ENCODE peak calls at places on chromosomes 7 and 10, in four cellular contexts. N is GM23248, C is neural progenitor cell, E is SK-N-SH. B is an unnamed sample.

GRCh38 chr10:76667307-76668012 is 970.1 kb downstream of the KCNMA1 start:
- DNase-seq in N (no peak), E (no peak), C (no peak), B (no peak)

GRCh38 chr10:124259139-124259825 is 159.4 kb downstream of the OAT start:
- DNase-seq in N (no peak), E (peak), C (peak), B (peak)

GRCh38 chr10:48450233-48450810 is 143.8 kb downstream of the MAPK8 start:
- DNase-seq in N (no peak), E (no peak), C (no peak), B (no peak)

GRCh38 chr10:90862908-90863514 is 5.2 kb upstream of the HTR7 start:
- DNase-seq in E (peak), N (peak), C (peak), B (peak)

GRCh38 chr7:923108-924041 is 31.1 kb downstream of the ADAP1 start:
- DNase-seq in N (peak), C (no peak), E (no peak), B (no peak)

GRCh38 chr7:115593111-115593510 is 437.5 kb downstream of the TFEC start:
- DNase-seq in N (no peak), E (no peak), C (no peak), B (no peak)

GRCh38 chr10:5596611-5597341 is 69.6 kb downstream of the ASB13 start:
- DNase-seq in N (peak), E (no peak), C (no peak), B (no peak)

GRCh38 chr7:39979406-39980073 is 29.5 kb downstream of the CDK13 start:
- DNase-seq in C (no peak), N (no peak), E (no peak), B (no peak)

GRCh38 chr7:19964198-19964597 is 190.8 kb upstream of the TMEM196 start:
- DNase-seq in E (no peak), N (peak), C (no peak), B (no peak)

GRCh38 chr7:137454169-137455166 is 110.9 kb upstream of the PTN start:
- DNase-seq in C (peak), N (peak), E (peak), B (peak)

GRCh38 chr7:23247602-23248335 is 1.2 kb downstream of the GPNMB start:
- DNase-seq in C (peak), E (no peak), N (peak), B (peak)

GRCh38 chr7:12031638-12032037 is 179.5 kb upstream of the TMEM106B start:
- DNase-seq in N (peak), C (no peak), E (no peak), B (peak)

GRCh38 chr10:106181491-106181890 is 983.0 kb downstream of the SORCS1 start:
- DNase-seq in N (peak), C (no peak), E (no peak), B (no peak)

GRCh38 chr10:97759157-97759980 is 12.4 kb downstream of the SFRP5 start:
- DNase-seq in E (peak), N (peak), C (peak), B (peak)

GRCh38 chr10:1715821-1716220 is 21.5 kb downstream of the ADARB2 start:
- DNase-seq in C (peak), E (no peak), N (no peak), B (peak)

GRCh38 chr7:92695308-92696261 is 105.4 kb upstream of the FAM133B start:
- DNase-seq in N (peak), C (peak), E (no peak), B (peak)

GRCh38 chr10:113594673-113595072 is 41.8 kb downstream of the HABP2 start:
- DNase-seq in E (no peak), C (peak), N (no peak), B (no peak)

GRCh38 chr10:111785921-111786320 is 397.6 kb downstream of the GPAM start:
- DNase-seq in N (no peak), C (no peak), E (no peak), B (no peak)

GRCh38 chr10:103231047-103231551 is 14.6 kb upstream of the RPEL1 start:
- DNase-seq in C (peak), N (peak), E (no peak), B (peak)

GRCh38 chr10:33288127-33288526 is 46.3 kb downstream of the NRP1 start:
- DNase-seq in C (no peak), N (no peak), E (no peak), B (no peak)

GRCh38 chr7:6653101-6653995 is 16.2 kb downstream of the ZNF316 start:
- DNase-seq in E (peak), C (no peak), N (no peak), B (no peak)

GRCh38 chr7:27359737-27360136 is 117.1 kb downstream of the EVX1 start:
- DNase-seq in E (no peak), N (no peak), C (no peak), B (no peak)

GRCh38 chr7:77393261-77393660 is 22.9 kb downstream of the GSAP start:
- DNase-seq in C (no peak), N (peak), E (no peak), B (no peak)

GRCh38 chr10:394061-394438 is 258.8 kb downstream of the ZMYND11 start:
- DNase-seq in C (peak), E (no peak), N (no peak), B (no peak)

GRCh38 chr10:47239211-47239610 is 60.8 kb upstream of the GDF10 start:
- DNase-seq in E (no peak), C (no peak), N (no peak), B (no peak)

GRCh38 chr7:129227646-129228578 is 3.1 kb downstream of the AHCYL2 start:
- DNase-seq in C (no peak), N (no peak), E (no peak), B (no peak)

GRCh38 chr7:73749931-73750776 is 11.6 kb upstream of the ABHD11 start:
- DNase-seq in C (no peak), E (no peak), N (no peak), B (no peak)

GRCh38 chr7:102064361-102065025 is 222.2 kb upstream of the SH2B2 start:
- DNase-seq in E (peak), C (no peak), N (peak), B (no peak)

GRCh38 chr7:50142421-50143113 is 49.5 kb upstream of the ZPBP start:
- DNase-seq in N (peak), E (no peak), C (peak), B (peak)

GRCh38 chr7:120404042-120404441 is 131.1 kb downstream of the KCND2 start:
- DNase-seq in N (peak), E (no peak), C (no peak), B (no peak)

GRCh38 chr7:949021-949934 is 5.2 kb downstream of the ADAP1 start:
- DNase-seq in E (peak), N (no peak), C (no peak), B (no peak)

GRCh38 chr10:33005322-33006282 is 47.6 kb upstream of the ITGB1 start:
- DNase-seq in N (peak), C (peak), E (peak), B (peak)

GRCh38 chr10:129937351-129937751 is 26.7 kb downstream of the EBF3 start:
- DNase-seq in N (no peak), E (no peak), C (no peak), B (no peak)

GRCh38 chr7:75565129-75565528 is 73.0 kb downstream of the SPDYE5 start:
- DNase-seq in C (no peak), N (peak), E (peak), B (peak)

GRCh38 chr7:24304494-24305095 is 20.6 kb downstream of the NPY start:
- DNase-seq in C (no peak), N (no peak), E (no peak), B (no peak)

DNA sequence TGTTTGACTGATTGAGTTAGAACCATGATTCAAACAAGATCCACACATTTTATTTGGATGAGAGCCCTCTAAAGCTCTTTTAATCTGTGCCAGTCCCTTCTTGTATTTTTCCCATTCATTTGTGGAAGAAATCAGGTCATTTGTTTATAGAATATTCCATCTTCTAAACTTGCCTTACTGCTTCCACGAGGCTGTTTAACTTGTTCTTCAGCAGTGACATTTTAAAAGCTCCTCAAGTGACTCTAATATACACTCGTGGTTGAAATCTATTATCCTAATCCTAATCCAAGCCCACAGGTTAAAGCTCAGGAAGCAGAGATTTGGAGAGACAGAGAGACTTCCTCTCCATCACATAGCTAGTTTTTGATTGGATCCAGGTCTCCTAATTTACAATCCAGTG is 155.5 kb upstream of the SVIL start:
- DNase-seq in C (no peak), N (no peak), E (no peak), B (no peak)
- TF ChIP-seq EZH2phosphoT487 in C (no peak), N (no peak), E (no peak), B (no peak)

GRCh38 chr7:68694656-68695055 is 903.6 kb upstream of the AUTS2 start:
- DNase-seq in N (no peak), E (no peak), C (no peak), B (no peak)
- TF ChIP-seq EZH2phosphoT487 in N (no peak), E (no peak), C (no peak), B (no peak)

GRCh38 chr7:2498708-2499107 is 20.9 kb upstream of the LFNG start:
- DNase-seq in N (no peak), C (peak), E (no peak), B (no peak)

GRCh38 chr7:2496375-2496774 is 20.2 kb upstream of the GRIFIN start:
- DNase-seq in N (no peak), C (no peak), E (no peak), B (no peak)

GRCh38 chr7:2497065-2497464 is 20.9 kb upstream of the GRIFIN start:
- DNase-seq in C (no peak), E (no peak), N (no peak), B (no peak)

GRCh38 chr7:2499181-2499580 is 20.4 kb upstream of the LFNG start:
- DNase-seq in C (no peak), N (no peak), E (no peak), B (no peak)

GRCh38 chr7:2497500-2498336 is 21.5 kb upstream of the GRIFIN start:
- DNase-seq in C (peak), N (no peak), E (no peak), B (no peak)
- TF ChIP-seq EZH2phosphoT487 in C (no peak), N (no peak), E (no peak), B (no peak)

GRCh38 chr10:42926831-42927230 is 144.2 kb downstream of the BMS1 start:
- DNase-seq in N (peak), E (no peak), C (peak), B (peak)
- TF ChIP-seq EZH2phosphoT487 in N (no peak), E (no peak), C (no peak), B (no peak)

GRCh38 chr10:74947781-74948401 is 121.5 kb downstream of the KAT6B start:
- DNase-seq in E (peak), C (peak), N (no peak), B (no peak)
- TF ChIP-seq EZH2phosphoT487 in E (no peak), C (no peak), N (no peak), B (no peak)

GRCh38 chr10:78408011-78408410 is 374.3 kb downstream of the RPS24 start:
- DNase-seq in C (no peak), E (no peak), N (no peak), B (no peak)

GRCh38 chr10:78411716-78412115 is 378.1 kb downstream of the RPS24 start:
- DNase-seq in E (no peak), C (no peak), N (no peak), B (no peak)

GRCh38 chr10:78408671-78409472 is 375.2 kb downstream of the RPS24 start:
- DNase-seq in E (peak), C (peak), N (peak), B (peak)

GRCh38 chr10:78412605-78413004 is 378.9 kb downstream of the RPS24 start:
- DNase-seq in N (no peak), C (no peak), E (no peak), B (no peak)

GRCh38 chr10:78410046-78410965 is 376.6 kb downstream of the RPS24 start:
- DNase-seq in E (no peak), C (no peak), N (no peak), B (no peak)
- TF ChIP-seq EZH2phosphoT487 in E (no peak), C (no peak), N (no peak), B (no peak)

DNA sequence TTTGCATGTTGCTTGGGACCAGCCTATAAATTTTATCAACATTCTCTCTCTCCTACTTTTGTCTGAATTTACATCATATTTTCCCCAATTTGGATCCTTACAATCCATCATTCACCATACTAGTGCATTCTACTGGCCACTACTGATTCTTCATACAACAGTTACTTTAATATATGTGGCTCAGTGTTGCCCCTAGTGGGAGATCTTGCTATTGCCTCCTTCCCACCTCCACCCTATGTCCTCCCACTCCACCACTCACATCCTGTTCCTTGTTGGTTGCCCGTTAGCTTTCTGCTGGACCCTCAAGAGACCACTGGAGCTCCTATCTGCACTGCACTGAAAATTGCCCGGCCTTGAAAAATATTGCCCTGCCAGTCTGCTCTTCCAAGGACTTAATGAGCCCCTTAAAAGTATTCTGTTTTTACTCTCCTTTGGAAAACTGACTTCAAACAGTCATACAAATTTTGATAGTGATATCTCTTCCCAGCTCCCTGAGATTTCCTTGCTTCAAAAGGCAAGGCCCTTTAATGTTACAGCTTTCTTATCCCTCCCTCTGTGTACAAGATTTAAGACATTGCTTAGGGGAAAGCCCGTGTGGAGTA is 243.2 kb upstream of the TMEM229A start:
- DNase-seq in C (peak), E (peak), N (no peak), B (peak)
- TF ChIP-seq EZH2phosphoT487 in C (no peak), E (no peak), N (no peak), B (no peak)

DNA sequence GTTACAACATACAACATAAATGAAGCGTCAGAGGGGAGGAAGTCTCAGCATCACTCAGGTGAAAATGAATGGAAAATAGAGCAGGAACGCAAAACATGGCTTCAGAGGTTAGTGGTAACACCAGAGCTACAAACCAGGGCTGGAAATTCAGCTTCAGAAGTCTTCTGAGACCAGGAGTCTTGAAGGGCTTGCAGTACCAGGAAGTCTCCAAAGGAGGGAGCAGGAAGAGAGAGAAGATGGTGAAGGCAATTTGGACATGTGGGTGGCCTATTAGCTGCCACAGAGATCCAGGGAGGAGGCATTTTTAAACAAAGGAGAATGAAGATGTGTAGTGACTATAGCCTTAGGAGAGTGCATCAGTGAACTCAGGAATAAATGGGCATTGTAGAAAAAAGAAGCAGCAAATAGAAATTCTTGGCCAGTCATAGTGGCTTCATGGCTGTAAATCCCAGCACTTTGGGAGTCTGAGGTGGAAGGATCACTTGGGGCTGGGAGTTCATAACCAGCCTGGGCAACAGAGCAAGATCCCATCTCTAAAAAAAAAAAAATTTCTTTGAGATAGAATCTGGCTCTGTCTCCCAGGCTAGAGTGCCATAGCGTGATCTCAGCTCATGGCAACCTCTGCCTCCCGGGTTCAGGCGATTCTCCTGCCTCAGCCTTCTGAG is 9.3 kb upstream of the TET1 start:
- DNase-seq in N (peak), C (peak), E (peak), B (peak)
- TF ChIP-seq EZH2phosphoT487 in N (no peak), C (no peak), E (no peak), B (no peak)

B was measured in GM23338.